ENCODE peak calls at places on chromosomes 2 and 18, in four cellular contexts. X is neural progenitor cell, A is GM23248, M is HCT116. J is an unnamed sample.
A peak's percentile ranks its signal among the peaks of the same experiment; 100 is the strongest.

GRCh38 chr18:53566622-53567021 is 657.8 kb downstream of the MBD2 start:
- DNase-seq in X (no peak), A (no peak), M (no peak), J (no peak)

GRCh38 chr2:58146707-58147106 is 94.4 kb downstream of the FANCL start:
- DNase-seq in X (no peak), A (peak; percentile 65), M (peak; percentile 19), J (no peak)

GRCh38 chr2:219071189-219071816 is 10.6 kb upstream of the IHH start:
- DNase-seq in X (no peak), A (peak; percentile 82), M (no peak), J (peak; percentile 65)

GRCh38 chr2:169507698-169508097 is 1.8 kb upstream of the KLHL41 start:
- DNase-seq in X (no peak), A (peak; percentile 69), M (no peak), J (peak; percentile 28)

GRCh38 chr2:100548771-100549170 is 14.0 kb upstream of the PDCL3 start:
- DNase-seq in X (peak; percentile 15), A (no peak), M (no peak), J (no peak)

GRCh38 chr2:177002983-177003382 is 209.6 kb upstream of the HNRNPA3 start:
- DNase-seq in X (no peak), A (no peak), M (no peak), J (no peak)

GRCh38 chr2:11873766-11874165 is 127.3 kb downstream of the LPIN1 start:
- DNase-seq in X (no peak), A (peak; percentile 31), M (no peak), J (no peak)

GRCh38 chr2:240250985-240251847 is 110.8 kb upstream of the OTOS start:
- DNase-seq in X (peak; percentile 50), A (peak; percentile 94), M (peak; percentile 77), J (peak; percentile 94)

GRCh38 chr2:42903821-42904575 is 111.6 kb upstream of the HAAO start:
- DNase-seq in X (no peak), A (no peak), M (no peak), J (no peak)

GRCh38 chr18:12119358-12119757 is 25.7 kb downstream of the ANKRD62 start:
- DNase-seq in X (no peak), A (no peak), M (no peak), J (no peak)

GRCh38 chr2:234204480-234204879 is 154.0 kb downstream of the SPP2 start:
- DNase-seq in X (no peak), A (peak; percentile 33), M (no peak), J (no peak)

GRCh38 chr2:127635380-127636237 is 10.3 kb upstream of the GPR17 start:
- DNase-seq in X (no peak), A (no peak), M (no peak), J (no peak)

GRCh38 chr2:190819835-190820234 is 60.8 kb upstream of the GLS start:
- DNase-seq in X (no peak), A (peak; percentile 92), M (no peak), J (peak; percentile 44)

GRCh38 chr2:197915548-197916265 is 111.3 kb downstream of the PLCL1 start:
- DNase-seq in X (no peak), A (peak; percentile 82), M (no peak), J (no peak)

GRCh38 chr18:12282436-12283039 is 25.5 kb upstream of the TUBB6 start:
- DNase-seq in X (no peak), A (peak; percentile 93), M (no peak), J (no peak)

GRCh38 chr2:29367986-29368677 is 252.9 kb downstream of the CLIP4 start:
- DNase-seq in X (no peak), A (no peak), M (no peak), J (no peak)

GRCh38 chr2:100852999-100853908 is 33.3 kb downstream of the NPAS2 start:
- DNase-seq in X (no peak), A (no peak), M (no peak), J (no peak)

GRCh38 chr18:62187543-62188378 is 706 bp downstream of the RELCH start:
- DNase-seq in X (peak; percentile 64), A (peak; percentile 73), M (no peak), J (peak; percentile 62)

GRCh38 chr2:72934683-72935610 is 17.6 kb downstream of the EMX1 start:
- DNase-seq in X (peak; percentile 65), A (no peak), M (peak; percentile 23), J (no peak)

GRCh38 chr2:144458536-144458935 is 61.4 kb downstream of the ZEB2 start:
- DNase-seq in X (no peak), A (no peak), M (no peak), J (no peak)

GRCh38 chr2:85712261-85712660 is 18.1 kb downstream of the GNLY start:
- DNase-seq in X (no peak), A (no peak), M (no peak), J (no peak)

GRCh38 chr18:8998481-8999217 is 103.8 kb upstream of the NDUFV2 start:
- DNase-seq in X (peak; percentile 24), A (peak; percentile 54), M (no peak), J (no peak)

GRCh38 chr2:66699481-66700180 is 264.7 kb downstream of the MEIS1 start:
- DNase-seq in X (no peak), A (no peak), M (no peak), J (no peak)

GRCh38 chr2:127279781-127280180 is 14.2 kb downstream of the ERCC3 start:
- DNase-seq in X (no peak), A (no peak), M (no peak), J (no peak)

GRCh38 chr2:113847144-113847543 is 42.7 kb upstream of the ACTR3 start:
- DNase-seq in X (no peak), A (peak; percentile 87), M (no peak), J (no peak)

GRCh38 chr2:240959214-240959940 is 39.0 kb upstream of the SNED1 start:
- DNase-seq in X (no peak), A (no peak), M (no peak), J (no peak)

GRCh38 chr2:69298261-69298660 is 88.8 kb downstream of the GFPT1 start:
- DNase-seq in X (no peak), A (peak; percentile 98), M (no peak), J (no peak)

GRCh38 chr2:18871430-18871829 is 282.1 kb upstream of the NT5C1B start:
- DNase-seq in X (no peak), A (no peak), M (no peak), J (no peak)

GRCh38 chr2:226030369-226031077 is 631.0 kb downstream of the NYAP2 start:
- DNase-seq in X (peak; percentile 91), A (no peak), M (peak; percentile 47), J (peak; percentile 23)

GRCh38 chr18:55587341-55588000 is 521 bp downstream of the TCF4 start:
- DNase-seq in X (peak; percentile 63), A (peak; percentile 60), M (no peak), J (peak; percentile 37)

DNA sequence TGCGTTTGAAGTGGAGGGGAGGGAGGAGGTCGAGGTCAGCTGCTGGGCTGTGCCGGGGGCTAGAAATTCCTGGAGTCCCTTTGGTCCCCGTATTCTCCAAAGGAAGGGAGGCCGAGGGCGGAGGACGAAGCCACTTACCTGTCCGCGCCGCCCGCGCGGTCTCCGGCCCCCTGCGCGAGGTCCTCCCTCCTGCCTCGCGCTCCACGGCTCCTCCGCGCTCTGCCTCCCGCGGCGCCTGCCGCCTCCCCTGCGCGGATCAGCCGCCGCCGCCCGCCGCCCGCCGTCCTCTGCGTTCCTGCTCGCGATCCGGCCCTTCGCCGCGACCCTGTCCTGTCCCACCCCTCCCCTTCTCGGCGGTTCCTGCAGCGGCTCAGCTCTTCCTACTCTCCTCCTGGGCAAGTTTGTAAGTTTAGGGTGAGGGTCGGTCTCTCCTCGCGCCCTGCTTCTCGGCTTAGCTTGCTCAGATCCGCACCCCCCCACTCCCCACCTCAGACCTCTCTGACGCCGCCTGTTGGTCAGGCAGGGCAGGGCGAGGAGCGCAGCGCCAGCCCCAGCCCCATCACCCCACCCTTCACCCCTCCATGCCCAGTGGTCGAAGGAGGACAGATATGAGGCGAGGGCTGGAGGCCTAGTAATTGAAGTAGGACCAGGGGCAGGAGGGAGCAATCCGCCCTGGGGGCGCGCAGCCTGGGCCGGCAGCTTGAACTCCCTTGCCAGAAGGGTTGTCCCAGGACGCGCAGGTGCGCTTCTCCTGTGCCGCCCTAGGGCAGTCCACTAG is 9.7 kb upstream of the SKOR2 start:
- DNase-seq in X (peak; percentile 54), A (no peak), M (no peak), J (no peak)
- TF ChIP-seq EZH2 in X (no peak), A (no peak), M (no peak), J (peak; percentile 24)

GRCh38 chr2:46076251-46076650 is 221.0 kb upstream of the EPAS1 start:
- DNase-seq in X (no peak), A (peak; percentile 33), M (no peak), J (no peak)
- TF ChIP-seq EZH2phosphoT487 in X (no peak), A (no peak), M (no peak), J (no peak)

GRCh38 chr18:59220784-59221765 is 1.1 kb downstream of the GRP start:
- DNase-seq in X (peak; percentile 59), A (peak; percentile 28), M (no peak), J (no peak)

GRCh38 chr18:59219672-59220163 is at the start of gene GRP:
- DNase-seq in X (peak; percentile 72), A (no peak), M (no peak), J (no peak)

GRCh38 chr18:59218018-59218417 is 1.9 kb upstream of the GRP start:
- DNase-seq in X (peak; percentile 16), A (no peak), M (no peak), J (no peak)

GRCh38 chr18:59222341-59222740 is 2.4 kb downstream of the GRP start:
- DNase-seq in X (no peak), A (no peak), M (no peak), J (no peak)

DNA sequence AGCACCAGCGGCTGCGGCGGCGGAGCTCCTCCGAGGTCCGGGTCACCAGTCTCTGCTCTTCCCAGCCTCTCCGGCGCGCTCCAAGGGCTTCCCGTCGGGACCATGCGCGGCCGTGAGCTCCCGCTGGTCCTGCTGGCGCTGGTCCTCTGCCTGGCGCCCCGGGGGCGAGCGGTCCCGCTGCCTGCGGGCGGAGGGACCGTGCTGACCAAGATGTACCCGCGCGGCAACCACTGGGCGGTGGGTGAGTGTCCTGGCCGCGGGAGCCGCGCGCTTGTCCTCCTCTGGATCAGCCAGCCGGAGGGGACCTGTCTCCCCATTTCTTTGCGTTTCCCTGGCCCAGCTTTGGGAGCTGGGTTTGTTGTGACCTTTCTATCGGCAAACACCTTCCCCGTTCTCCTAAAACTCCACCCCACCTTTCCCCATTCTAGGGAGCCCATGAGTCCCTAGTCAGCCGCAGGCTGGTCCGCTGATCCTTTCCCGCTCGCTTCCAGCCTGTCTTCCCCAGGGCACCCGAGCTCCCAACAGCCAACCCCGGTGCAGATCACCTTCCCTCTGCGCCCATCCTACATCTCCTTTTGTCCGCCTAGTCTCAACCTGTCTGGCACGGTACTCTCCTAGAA is 316 bp downstream of the GRP start:
- DNase-seq in X (peak; percentile 65), A (peak; percentile 27), M (no peak), J (no peak)
- TF ChIP-seq EZH2 in X (peak; percentile 39), A (peak; percentile 93), M (no peak), J (peak; percentile 22)

DNA sequence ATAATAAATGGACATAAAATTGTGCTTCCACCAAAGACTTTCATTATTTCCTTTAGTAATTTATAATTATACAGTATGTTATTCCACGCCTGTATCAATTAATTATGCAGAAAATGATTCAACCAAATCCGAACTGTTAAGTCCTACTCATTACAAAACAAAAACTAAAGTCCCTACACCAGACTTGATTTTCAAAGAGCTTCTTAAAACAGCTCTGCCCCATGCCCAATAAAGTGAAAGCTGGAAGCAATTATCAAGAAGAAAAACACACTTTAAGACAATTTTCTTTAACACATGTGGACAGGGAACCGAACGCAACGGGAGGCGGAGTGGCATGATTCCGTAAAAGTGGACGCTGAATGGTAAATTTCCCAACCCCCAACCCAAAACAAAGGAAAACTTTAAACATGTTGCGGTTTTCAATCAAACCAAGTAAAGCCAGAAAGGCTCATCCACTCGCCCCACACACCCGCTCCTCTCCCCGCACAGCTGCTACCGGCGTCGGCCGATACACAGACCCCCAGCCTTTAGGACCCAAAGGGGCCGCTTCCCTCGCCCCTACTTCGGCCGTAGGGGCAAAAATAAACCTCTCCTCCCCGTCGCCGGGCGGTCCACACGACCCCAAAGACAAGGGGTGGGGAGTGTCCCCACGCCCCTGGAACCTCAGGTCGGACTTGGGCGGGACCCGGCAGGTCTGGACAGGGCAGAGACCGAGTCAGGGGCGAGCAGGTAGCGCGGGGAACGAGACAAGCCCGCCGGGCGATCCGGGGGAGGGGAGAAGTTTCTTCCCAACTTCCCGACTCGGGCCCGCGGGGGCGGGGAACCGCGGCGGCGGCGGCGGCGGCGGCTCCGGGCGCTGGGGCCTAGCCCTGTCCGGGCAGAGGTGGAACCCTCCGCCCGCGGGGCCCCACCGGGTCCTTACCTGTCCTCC is 585 bp downstream of the YES1 start:
- DNase-seq in X (peak; percentile 67), A (peak; percentile 70), M (no peak), J (peak; percentile 33)
- TF ChIP-seq EZH2phosphoT487 in X (no peak), A (no peak), M (no peak), J (no peak)

J was measured in hepatocyte.